ENCODE peak calls at places on chromosomes 2 and 18, in ten cellular contexts. One of them, this sample, is unnamed.

GRCh38 chr2:20050712-20051517 is 513 bp downstream of the LAPTM4A start:
- DNase-seq in choroid plexus epithelial cell: peak
- DNase-seq in A549: peak
- DNase-seq in brain microvascular endothelial cell: no peak
- DNase-seq in GM06990: no peak
- DNase-seq in pancreas: peak
- DNase-seq in lung: peak
- DNase-seq in hepatocyte: peak
- DNase-seq in fibroblast of villous mesenchyme: peak
- DNase-seq in AG10803: peak
- DNase-seq in this sample: peak

GRCh38 chr2:240449764-240450531 is 14.5 kb downstream of the GPC1 start:
- DNase-seq in AG10803: no peak
- DNase-seq in A549: peak
- DNase-seq in lung: no peak
- DNase-seq in brain microvascular endothelial cell: no peak
- DNase-seq in choroid plexus epithelial cell: peak
- DNase-seq in hepatocyte: no peak
- DNase-seq in pancreas: no peak
- DNase-seq in GM06990: no peak
- DNase-seq in fibroblast of villous mesenchyme: peak
- DNase-seq in this sample: no peak

GRCh38 chr2:173966274-173967098 is 1.3 kb upstream of the SP3 start:
- DNase-seq in pancreas: no peak
- DNase-seq in fibroblast of villous mesenchyme: no peak
- DNase-seq in AG10803: no peak
- DNase-seq in hepatocyte: peak
- DNase-seq in choroid plexus epithelial cell: no peak
- DNase-seq in GM06990: no peak
- DNase-seq in A549: peak
- DNase-seq in lung: no peak
- DNase-seq in brain microvascular endothelial cell: no peak
- DNase-seq in this sample: no peak

GRCh38 chr2:102061962-102062795 is 70.4 kb downstream of the IL1R2 start:
- DNase-seq in choroid plexus epithelial cell: peak
- DNase-seq in hepatocyte: no peak
- DNase-seq in fibroblast of villous mesenchyme: peak
- DNase-seq in AG10803: peak
- DNase-seq in GM06990: no peak
- DNase-seq in pancreas: no peak
- DNase-seq in A549: no peak
- DNase-seq in brain microvascular endothelial cell: peak
- DNase-seq in lung: no peak
- DNase-seq in this sample: peak

GRCh38 chr2:85433511-85434089 is 15.1 kb downstream of the SH2D6 start:
- DNase-seq in GM06990: no peak
- DNase-seq in hepatocyte: peak
- DNase-seq in pancreas: peak
- DNase-seq in choroid plexus epithelial cell: peak
- DNase-seq in A549: peak
- DNase-seq in AG10803: peak
- DNase-seq in brain microvascular endothelial cell: no peak
- DNase-seq in fibroblast of villous mesenchyme: peak
- DNase-seq in lung: peak
- DNase-seq in this sample: peak

GRCh38 chr2:231680284-231680991 is 27.9 kb upstream of the PTMA start:
- DNase-seq in lung: no peak
- DNase-seq in hepatocyte: peak
- DNase-seq in brain microvascular endothelial cell: no peak
- DNase-seq in pancreas: peak
- DNase-seq in A549: no peak
- DNase-seq in choroid plexus epithelial cell: no peak
- DNase-seq in fibroblast of villous mesenchyme: no peak
- DNase-seq in GM06990: no peak
- DNase-seq in AG10803: no peak
- DNase-seq in this sample: no peak

GRCh38 chr2:9644603-9645002 is 13.8 kb upstream of the YWHAQ start:
- DNase-seq in A549: no peak
- DNase-seq in fibroblast of villous mesenchyme: no peak
- DNase-seq in brain microvascular endothelial cell: no peak
- DNase-seq in AG10803: no peak
- DNase-seq in choroid plexus epithelial cell: no peak
- DNase-seq in GM06990: no peak
- DNase-seq in lung: no peak
- DNase-seq in pancreas: no peak
- DNase-seq in hepatocyte: peak
- DNase-seq in this sample: no peak

GRCh38 chr2:152223997-152224396 is 48.4 kb upstream of the STAM2 start:
- DNase-seq in fibroblast of villous mesenchyme: no peak
- DNase-seq in AG10803: no peak
- DNase-seq in lung: no peak
- DNase-seq in A549: no peak
- DNase-seq in choroid plexus epithelial cell: peak
- DNase-seq in pancreas: no peak
- DNase-seq in brain microvascular endothelial cell: no peak
- DNase-seq in GM06990: no peak
- DNase-seq in hepatocyte: peak
- DNase-seq in this sample: no peak

GRCh38 chr18:8706981-8707940 is 1.9 kb downstream of the MTCL1 start:
- DNase-seq in choroid plexus epithelial cell: peak
- DNase-seq in fibroblast of villous mesenchyme: peak
- DNase-seq in AG10803: peak
- DNase-seq in A549: peak
- DNase-seq in GM06990: no peak
- DNase-seq in lung: peak
- DNase-seq in hepatocyte: peak
- DNase-seq in pancreas: peak
- DNase-seq in brain microvascular endothelial cell: peak
- DNase-seq in this sample: peak
- H3K4me3 ChIP-seq in choroid plexus epithelial cell: peak
- H3K4me3 ChIP-seq in fibroblast of villous mesenchyme: peak
- H3K4me3 ChIP-seq in AG10803: peak
- H3K4me3 ChIP-seq in A549: peak
- H3K4me3 ChIP-seq in GM06990: no peak
- H3K4me3 ChIP-seq in lung: no peak
- H3K4me3 ChIP-seq in hepatocyte: peak
- H3K4me3 ChIP-seq in pancreas: peak
- H3K4me3 ChIP-seq in brain microvascular endothelial cell: peak
- H3K4me3 ChIP-seq in this sample: peak

GRCh38 chr2:7697052-7697451 is 779.8 kb downstream of the RNF144A start:
- DNase-seq in GM06990: no peak
- DNase-seq in brain microvascular endothelial cell: no peak
- DNase-seq in pancreas: no peak
- DNase-seq in hepatocyte: no peak
- DNase-seq in lung: no peak
- DNase-seq in A549: no peak
- DNase-seq in choroid plexus epithelial cell: no peak
- DNase-seq in fibroblast of villous mesenchyme: no peak
- DNase-seq in AG10803: no peak
- DNase-seq in this sample: no peak

GRCh38 chr2:7692657-7693161 is 775.5 kb downstream of the RNF144A start:
- DNase-seq in A549: peak
- DNase-seq in GM06990: no peak
- DNase-seq in fibroblast of villous mesenchyme: peak
- DNase-seq in pancreas: no peak
- DNase-seq in hepatocyte: no peak
- DNase-seq in lung: peak
- DNase-seq in choroid plexus epithelial cell: peak
- DNase-seq in brain microvascular endothelial cell: peak
- DNase-seq in AG10803: peak
- DNase-seq in this sample: peak

GRCh38 chr2:7693246-7694065 is 776.2 kb downstream of the RNF144A start:
- DNase-seq in brain microvascular endothelial cell: no peak
- DNase-seq in choroid plexus epithelial cell: no peak
- DNase-seq in A549: no peak
- DNase-seq in pancreas: no peak
- DNase-seq in lung: no peak
- DNase-seq in AG10803: no peak
- DNase-seq in fibroblast of villous mesenchyme: no peak
- DNase-seq in hepatocyte: no peak
- DNase-seq in GM06990: no peak
- DNase-seq in this sample: no peak

GRCh38 chr2:7691961-7692656 is 774.9 kb downstream of the RNF144A start:
- DNase-seq in GM06990: no peak
- DNase-seq in A549: no peak
- DNase-seq in pancreas: no peak
- DNase-seq in brain microvascular endothelial cell: no peak
- DNase-seq in AG10803: no peak
- DNase-seq in hepatocyte: no peak
- DNase-seq in choroid plexus epithelial cell: no peak
- DNase-seq in lung: no peak
- DNase-seq in fibroblast of villous mesenchyme: no peak
- DNase-seq in this sample: peak

GRCh38 chr2:7694066-7695000 is 777.1 kb downstream of the RNF144A start:
- DNase-seq in A549: no peak
- DNase-seq in GM06990: no peak
- DNase-seq in AG10803: no peak
- DNase-seq in lung: no peak
- DNase-seq in choroid plexus epithelial cell: no peak
- DNase-seq in fibroblast of villous mesenchyme: no peak
- DNase-seq in brain microvascular endothelial cell: no peak
- DNase-seq in pancreas: no peak
- DNase-seq in hepatocyte: no peak
- DNase-seq in this sample: no peak
- TF ChIP-seq CTCF in A549: no peak
- TF ChIP-seq CTCF in GM06990: peak
- TF ChIP-seq CTCF in AG10803: no peak
- TF ChIP-seq CTCF in lung: no peak
- TF ChIP-seq CTCF in choroid plexus epithelial cell: no peak
- TF ChIP-seq CTCF in fibroblast of villous mesenchyme: no peak
- TF ChIP-seq CTCF in brain microvascular endothelial cell: no peak
- TF ChIP-seq CTCF in pancreas: no peak
- TF ChIP-seq CTCF in hepatocyte: no peak
- TF ChIP-seq CTCF in this sample: no peak

GRCh38 chr2:219998099-219998498 is 370.7 kb downstream of the SLC4A3 start:
- DNase-seq in A549: peak
- DNase-seq in lung: no peak
- DNase-seq in GM06990: no peak
- DNase-seq in brain microvascular endothelial cell: no peak
- DNase-seq in pancreas: no peak
- DNase-seq in fibroblast of villous mesenchyme: peak
- DNase-seq in hepatocyte: no peak
- DNase-seq in choroid plexus epithelial cell: no peak
- DNase-seq in AG10803: peak
- DNase-seq in this sample: peak

GRCh38 chr2:219998714-219999227 is 371.3 kb downstream of the SLC4A3 start:
- DNase-seq in brain microvascular endothelial cell: no peak
- DNase-seq in AG10803: no peak
- DNase-seq in hepatocyte: no peak
- DNase-seq in lung: no peak
- DNase-seq in A549: no peak
- DNase-seq in choroid plexus epithelial cell: no peak
- DNase-seq in pancreas: no peak
- DNase-seq in GM06990: no peak
- DNase-seq in fibroblast of villous mesenchyme: no peak
- DNase-seq in this sample: no peak

GRCh38 chr2:220000586-220000985 is 373.2 kb downstream of the SLC4A3 start:
- DNase-seq in choroid plexus epithelial cell: no peak
- DNase-seq in fibroblast of villous mesenchyme: no peak
- DNase-seq in GM06990: no peak
- DNase-seq in brain microvascular endothelial cell: no peak
- DNase-seq in pancreas: no peak
- DNase-seq in A549: no peak
- DNase-seq in AG10803: no peak
- DNase-seq in lung: no peak
- DNase-seq in hepatocyte: peak
- DNase-seq in this sample: no peak

GRCh38 chr2:220001693-220002260 is 374.3 kb downstream of the SLC4A3 start:
- DNase-seq in AG10803: peak
- DNase-seq in A549: no peak
- DNase-seq in pancreas: no peak
- DNase-seq in fibroblast of villous mesenchyme: peak
- DNase-seq in choroid plexus epithelial cell: peak
- DNase-seq in hepatocyte: no peak
- DNase-seq in GM06990: no peak
- DNase-seq in lung: no peak
- DNase-seq in brain microvascular endothelial cell: no peak
- DNase-seq in this sample: peak

DNA sequence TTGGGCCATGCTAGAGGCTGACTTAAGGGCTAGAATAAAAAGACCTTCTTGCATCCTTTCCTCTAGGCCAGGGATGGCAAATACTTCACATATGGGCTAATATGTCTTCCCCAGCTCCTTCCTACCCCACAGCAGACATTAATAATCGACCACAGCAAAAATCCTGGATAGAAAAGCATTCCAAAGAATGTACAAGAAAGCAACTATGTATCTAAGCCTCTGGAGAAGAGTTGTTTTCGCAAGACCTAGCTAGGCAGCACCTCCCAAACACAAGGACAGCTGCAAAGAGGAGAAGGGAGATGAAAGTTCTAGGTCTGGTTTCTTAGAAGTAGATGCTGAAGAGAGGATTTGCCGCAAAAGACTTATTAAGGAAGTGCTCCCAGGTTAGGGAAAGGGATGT is 372.6 kb downstream of the SLC4A3 start:
- DNase-seq in AG10803: peak
- DNase-seq in pancreas: no peak
- DNase-seq in choroid plexus epithelial cell: peak
- DNase-seq in brain microvascular endothelial cell: no peak
- DNase-seq in fibroblast of villous mesenchyme: no peak
- DNase-seq in lung: no peak
- DNase-seq in A549: no peak
- DNase-seq in GM06990: no peak
- DNase-seq in hepatocyte: no peak
- DNase-seq in this sample: no peak
- H3K4me3 ChIP-seq in AG10803: no peak
- H3K4me3 ChIP-seq in pancreas: no peak
- H3K4me3 ChIP-seq in choroid plexus epithelial cell: no peak
- H3K4me3 ChIP-seq in brain microvascular endothelial cell: no peak
- H3K4me3 ChIP-seq in fibroblast of villous mesenchyme: no peak
- H3K4me3 ChIP-seq in lung: no peak
- H3K4me3 ChIP-seq in A549: no peak
- H3K4me3 ChIP-seq in GM06990: no peak
- H3K4me3 ChIP-seq in hepatocyte: no peak
- H3K4me3 ChIP-seq in this sample: no peak

GRCh38 chr18:74654637-74655036 is 57.0 kb downstream of the ZNF407 start:
- DNase-seq in brain microvascular endothelial cell: no peak
- DNase-seq in hepatocyte: no peak
- DNase-seq in GM06990: no peak
- DNase-seq in pancreas: no peak
- DNase-seq in AG10803: peak
- DNase-seq in A549: peak
- DNase-seq in fibroblast of villous mesenchyme: no peak
- DNase-seq in choroid plexus epithelial cell: peak
- DNase-seq in lung: no peak
- DNase-seq in this sample: peak

DNA sequence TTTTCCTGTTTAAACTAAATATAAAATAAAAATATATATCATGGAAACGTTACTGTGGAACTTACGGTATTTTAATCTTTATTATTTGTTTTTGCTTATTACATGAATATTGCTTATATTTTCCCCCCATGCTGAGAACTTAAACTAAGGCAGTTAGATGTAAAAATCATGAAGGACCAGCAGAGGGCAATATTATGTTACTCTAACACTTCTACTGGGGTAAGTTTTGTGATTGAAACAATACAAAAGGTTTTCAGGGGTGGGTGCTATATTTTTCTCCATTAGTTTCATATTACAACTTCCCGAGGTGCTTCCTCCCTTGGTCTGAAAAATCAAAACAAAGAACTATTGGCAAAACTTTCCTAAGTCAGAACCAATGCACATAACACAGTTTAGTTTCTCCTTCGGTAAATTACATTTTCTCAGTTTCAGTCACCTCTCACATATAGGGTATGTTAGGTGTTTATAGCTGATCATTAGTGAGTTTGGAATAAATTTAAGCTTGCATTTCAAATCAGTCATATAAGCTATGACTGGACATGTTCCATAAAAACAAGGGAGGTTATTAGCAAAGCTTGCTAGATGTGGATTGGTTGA is 54.8 kb downstream of the ZNF407 start:
- DNase-seq in AG10803: peak
- DNase-seq in lung: no peak
- DNase-seq in pancreas: no peak
- DNase-seq in A549: peak
- DNase-seq in choroid plexus epithelial cell: peak
- DNase-seq in GM06990: peak
- DNase-seq in hepatocyte: peak
- DNase-seq in fibroblast of villous mesenchyme: peak
- DNase-seq in brain microvascular endothelial cell: peak
- DNase-seq in this sample: peak
- TF ChIP-seq CTCF in AG10803: peak
- TF ChIP-seq CTCF in lung: peak
- TF ChIP-seq CTCF in pancreas: peak
- TF ChIP-seq CTCF in A549: peak
- TF ChIP-seq CTCF in choroid plexus epithelial cell: peak
- TF ChIP-seq CTCF in GM06990: peak
- TF ChIP-seq CTCF in hepatocyte: peak
- TF ChIP-seq CTCF in fibroblast of villous mesenchyme: peak
- TF ChIP-seq CTCF in brain microvascular endothelial cell: peak
- TF ChIP-seq CTCF in this sample: peak